ENCODE peak calls at places on chromosomes 7 and 10, in five cellular contexts. D is kidney epithelial cell, K is tibial nerve, I is thyroid gland, X is cardiac fibroblast. U is an unnamed sample.

GRCh38 chr10:75347211-75347610 is 54.4 kb downstream of the ZNF503 start:
- DNase-seq in D (peak; percentile 83), K (no peak), I (no peak), X (no peak), U (no peak)

GRCh38 chr7:127932496-127932895 is 98.7 kb downstream of the LRRC4 start:
- DNase-seq in D (no peak), K (no peak), I (no peak), X (no peak), U (no peak)

GRCh38 chr7:44051611-44052220 is 7.2 kb downstream of the DBNL start:
- DNase-seq in D (no peak), K (no peak), I (no peak), X (no peak), U (no peak)

GRCh38 chr7:122688385-122688998 is 10.4 kb downstream of the RNF133 start:
- DNase-seq in D (no peak), K (no peak), I (no peak), X (no peak), U (no peak)

GRCh38 chr7:80882213-80882801 is 36.5 kb downstream of the SEMA3C start:
- DNase-seq in D (no peak), K (no peak), I (no peak), X (peak; percentile 28), U (no peak)

GRCh38 chr7:101172854-101173751 is 7.0 kb downstream of the NAT16 start:
- DNase-seq in D (no peak), K (no peak), I (peak; percentile 94), X (peak; percentile 78), U (peak; percentile 44)

GRCh38 chr10:117322258-117322657 is 53.0 kb downstream of the PDZD8 start:
- DNase-seq in D (no peak), K (no peak), I (peak; percentile 9), X (no peak), U (no peak)

GRCh38 chr10:96454184-96454583 is 59.5 kb downstream of the TLL2 start:
- DNase-seq in D (no peak), K (no peak), I (no peak), X (no peak), U (no peak)

GRCh38 chr10:130171196-130171595 is 35.0 kb downstream of the GLRX3 start:
- DNase-seq in D (no peak), K (no peak), I (no peak), X (no peak), U (no peak)

GRCh38 chr10:11638055-11638698 is 26.7 kb upstream of the USP6NL start:
- DNase-seq in D (no peak), K (no peak), I (no peak), X (no peak), U (no peak)

GRCh38 chr10:119541459-119542356 is 811 bp downstream of the RGS10 start:
- DNase-seq in D (no peak), K (no peak), I (no peak), X (no peak), U (no peak)

GRCh38 chr7:149257146-149257545 is 4.8 kb upstream of the ZNF783 start:
- DNase-seq in D (no peak), K (no peak), I (no peak), X (peak; percentile 50), U (no peak)

GRCh38 chr10:1625079-1625478 is 112.2 kb downstream of the ADARB2 start:
- DNase-seq in D (no peak), K (no peak), I (no peak), X (no peak), U (no peak)

GRCh38 chr10:124255556-124255955 is 162.2 kb upstream of the CHST15 start:
- DNase-seq in D (no peak), K (no peak), I (no peak), X (no peak), U (no peak)

GRCh38 chr10:69403519-69403918 is 13.2 kb downstream of the TACR2 start:
- DNase-seq in D (no peak), K (no peak), I (no peak), X (peak; percentile 93), U (no peak)

GRCh38 chr7:113404245-113404644 is 285.9 kb upstream of the SMIM30 start:
- DNase-seq in D (no peak), K (no peak), I (no peak), X (no peak), U (no peak)

GRCh38 chr10:124236818-124237217 is 143.4 kb upstream of the CHST15 start:
- DNase-seq in D (no peak), K (no peak), I (no peak), X (no peak), U (no peak)

GRCh38 chr7:83475403-83475802 is 173.5 kb downstream of the SEMA3E start:
- DNase-seq in D (no peak), K (no peak), I (no peak), X (no peak), U (no peak)

GRCh38 chr10:97106207-97106606 is 79.6 kb downstream of the SLIT1 start:
- DNase-seq in D (no peak), K (no peak), I (no peak), X (no peak), U (no peak)

GRCh38 chr7:157022681-157023588 is 12.5 kb upstream of the MNX1 start:
- DNase-seq in D (no peak), K (no peak), I (peak; percentile 33), X (no peak), U (no peak)

GRCh38 chr7:142231716-142232115 is 26.1 kb downstream of the PRSS58 start:
- DNase-seq in D (no peak), K (no peak), I (no peak), X (peak; percentile 12), U (no peak)

GRCh38 chr7:135602304-135602703 is 44.6 kb downstream of the NUP205 start:
- DNase-seq in D (no peak), K (no peak), I (no peak), X (peak; percentile 76), U (no peak)

GRCh38 chr10:105062881-105063280 is 421.8 kb downstream of the SORCS3 start:
- DNase-seq in D (no peak), K (no peak), I (no peak), X (no peak), U (no peak)

GRCh38 chr10:105068497-105068896 is 427.4 kb downstream of the SORCS3 start:
- DNase-seq in D (no peak), K (no peak), I (no peak), X (no peak), U (no peak)

GRCh38 chr10:105063796-105064195 is 422.7 kb downstream of the SORCS3 start:
- DNase-seq in D (peak; percentile 18), K (no peak), I (no peak), X (no peak), U (no peak)
- TF ChIP-seq CTCF in D (peak; percentile 87), K (peak; percentile 29), I (peak; percentile 7), X (no peak), U (peak; percentile 96)

GRCh38 chr7:99624487-99624886 is 7.7 kb downstream of the ZSCAN25 start:
- DNase-seq in D (no peak), K (no peak), I (no peak), X (no peak), U (no peak)
- H3K4me3 ChIP-seq in D (no peak overlapping the region), K (no peak overlapping the region), I (no peak overlapping the region), X (no peak overlapping the region), U (no peak overlapping the region)

DNA sequence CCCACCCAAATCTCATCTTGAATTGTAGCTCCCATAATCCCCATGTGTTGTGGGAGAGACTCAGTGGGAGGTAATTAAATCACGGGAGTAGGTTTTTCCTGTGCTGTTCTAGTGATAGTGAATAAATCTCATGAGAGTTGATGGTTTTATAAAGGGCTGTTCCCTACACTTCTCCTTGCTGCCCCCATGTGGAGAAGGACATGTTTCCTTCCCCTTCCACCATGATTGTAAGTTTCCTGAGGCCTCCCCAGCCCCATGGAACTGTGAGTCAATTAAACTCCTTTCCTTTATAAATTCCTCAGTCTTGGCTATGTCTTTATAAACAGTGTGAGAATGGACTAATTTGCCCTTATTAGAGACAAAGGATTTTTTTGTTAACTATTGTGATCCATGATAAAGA is 48.5 kb upstream of the MKX start:
- DNase-seq in D (no peak), K (no peak), I (no peak), X (no peak), U (no peak)
- TF ChIP-seq CTCF in D (peak; percentile 9), K (no peak), I (no peak), X (no peak), U (peak; percentile 39)

GRCh38 chr10:102984086-102984485 is 66.0 kb downstream of the CNNM2 start:
- DNase-seq in D (no peak), K (no peak), I (no peak), X (no peak), U (no peak)

GRCh38 chr10:102985811-102986210 is 67.7 kb downstream of the CNNM2 start:
- DNase-seq in D (no peak), K (no peak), I (no peak), X (no peak), U (no peak)

GRCh38 chr10:102988404-102989314 is 70.6 kb downstream of the CNNM2 start:
- DNase-seq in D (no peak), K (no peak), I (no peak), X (peak; percentile 28), U (peak; percentile 27)
- H3K4me3 ChIP-seq in D (no peak overlapping the region), K (no peak overlapping the region), I (no peak overlapping the region), X (no peak overlapping the region), U (no peak overlapping the region)

GRCh38 chr7:42128703-42129102 is 108.3 kb downstream of the GLI3 start:
- DNase-seq in D (no peak), K (no peak), I (no peak), X (peak; percentile 43), U (no peak)
- TF ChIP-seq CTCF in D (peak; percentile 34), K (no peak), I (no peak), X (peak; percentile 13), U (peak; percentile 42)

U was measured in retinal pigment epithelial cell.